ENCODE peak calls at places on chromosome 4, in seven cellular contexts. R is H1, Z is SK-N-SH, N is K562, K is GM12892, Q is GM12878, G is HepG2. H is an unnamed sample.

GRCh38 chr4:99301376-99302164 is 10.8 kb upstream of the ADH1A start:
- DNase-seq in K (no peak), R (no peak), Q (no peak), Z (no peak), N (no peak), G (no peak), H (no peak)

GRCh38 chr4:27638163-27638915 is 777.7 kb downstream of the STIM2 start:
- DNase-seq in G (no peak), R (no peak), Z (no peak), N (no peak), K (no peak), Q (no peak), H (no peak)

GRCh38 chr4:125741825-125742452 is 427.2 kb downstream of the FAT4 start:
- DNase-seq in K (no peak), G (peak), Q (no peak), R (no peak), Z (peak), N (no peak), H (no peak)

GRCh38 chr4:152309418-152309817 is 226.5 kb downstream of the FBXW7 start:
- DNase-seq in K (no peak), Z (peak), R (no peak), Q (no peak), N (no peak), G (no peak), H (no peak)

GRCh38 chr4:22614114-22614513 is 78.6 kb upstream of the GBA3 start:
- DNase-seq in N (no peak), K (no peak), Q (no peak), Z (no peak), G (no peak), R (no peak), H (no peak)

GRCh38 chr4:71389149-71389840 is 50.5 kb downstream of the SLC4A4 start:
- DNase-seq in Z (no peak), Q (no peak), G (no peak), R (no peak), K (no peak), N (no peak), H (no peak)

GRCh38 chr4:173717581-173717980 is 187.6 kb upstream of the HAND2 start:
- DNase-seq in N (no peak), K (no peak), Z (no peak), G (no peak), R (no peak), Q (no peak), H (no peak)

GRCh38 chr4:147078875-147079658 is 133.4 kb upstream of the TTC29 start:
- DNase-seq in Q (no peak), K (no peak), R (no peak), Z (peak), G (no peak), N (no peak), H (no peak)

GRCh38 chr4:6500481-6501135 is 28.2 kb upstream of the PPP2R2C start:
- DNase-seq in G (no peak), R (no peak), Q (no peak), K (no peak), N (no peak), Z (no peak), H (no peak)

GRCh38 chr4:54005475-54005874 is 58.9 kb downstream of the CHIC2 start:
- DNase-seq in N (no peak), G (no peak), Q (no peak), Z (no peak), K (no peak), R (no peak), H (no peak)

GRCh38 chr4:148415500-148415899 is 26.7 kb downstream of the NR3C2 start:
- DNase-seq in N (no peak), Q (no peak), K (no peak), R (no peak), Z (peak), G (no peak), H (no peak)

GRCh38 chr4:65825121-65825520 is 154.8 kb upstream of the EPHA5 start:
- DNase-seq in N (no peak), R (no peak), G (no peak), Z (no peak), Q (no peak), K (no peak), H (no peak)

GRCh38 chr4:79875500-79875899 is 197.5 kb downstream of the ANTXR2 start:
- DNase-seq in Q (no peak), N (no peak), G (no peak), Z (no peak), R (no peak), K (no peak), H (no peak)

GRCh38 chr4:184437988-184438774 is 36.2 kb downstream of the IRF2 start:
- DNase-seq in G (no peak), K (no peak), Q (no peak), R (no peak), N (no peak), Z (no peak), H (no peak)

GRCh38 chr4:81214518-81215218 is 354 bp downstream of the PRKG2 start:
- DNase-seq in K (peak), Z (peak), R (no peak), G (no peak), Q (no peak), N (no peak), H (no peak)

GRCh38 chr4:72975488-72975784 is 94.1 kb downstream of the COX18 start:
- DNase-seq in G (no peak), K (no peak), Z (no peak), R (no peak), Q (no peak), N (no peak), H (no peak)

GRCh38 chr4:183897193-183897592 is 7.9 kb upstream of the STOX2 start:
- DNase-seq in K (no peak), Z (no peak), Q (no peak), R (no peak), G (no peak), N (no peak), H (no peak)

GRCh38 chr4:1767058-1767769 is 25.9 kb upstream of the FGFR3 start:
- DNase-seq in K (no peak), G (no peak), R (no peak), N (peak), Q (no peak), Z (peak), H (no peak)

GRCh38 chr4:40182041-40182440 is 14.8 kb upstream of the RHOH start:
- DNase-seq in G (no peak), Z (no peak), Q (no peak), N (no peak), R (no peak), K (no peak), H (no peak)

GRCh38 chr4:13248621-13249298 is 235.4 kb downstream of the RAB28 start:
- DNase-seq in Z (peak), R (no peak), Q (no peak), G (peak), N (peak), K (no peak), H (no peak)

GRCh38 chr4:33063238-33063637 is 2343.1 kb downstream of the PCDH7 start:
- DNase-seq in G (no peak), Q (no peak), N (no peak), K (no peak), Z (no peak), R (no peak), H (no peak)

GRCh38 chr4:125313497-125313896 is 1.3 kb upstream of the FAT4 start:
- DNase-seq in N (peak), G (peak), Q (no peak), Z (peak), R (no peak), K (no peak), H (no peak)

GRCh38 chr4:31557444-31557843 is 837.3 kb downstream of the PCDH7 start:
- DNase-seq in Q (no peak), R (no peak), Z (no peak), G (no peak), N (peak), K (no peak), H (no peak)

GRCh38 chr4:77833158-77833724 is 14.1 kb upstream of the CNOT6L start:
- DNase-seq in Q (no peak), R (no peak), K (no peak), N (no peak), Z (peak), G (no peak), H (no peak)

GRCh38 chr4:74174421-74174820 is 16.5 kb downstream of the MTHFD2L start:
- DNase-seq in N (peak), Z (no peak), G (no peak), K (no peak), R (no peak), Q (no peak), H (no peak)

GRCh38 chr4:7968262-7968896 is 28.7 kb upstream of the AFAP1 start:
- DNase-seq in Z (no peak), K (no peak), G (no peak), Q (no peak), R (no peak), N (no peak), H (no peak)

GRCh38 chr4:102390438-102390837 is 45.2 kb upstream of the SLC39A8 start:
- DNase-seq in N (no peak), K (no peak), G (no peak), R (no peak), Q (peak), Z (no peak), H (no peak)

GRCh38 chr4:140335076-140335475 is 38.4 kb upstream of the SCOC start:
- DNase-seq in N (no peak), R (no peak), K (no peak), Z (no peak), Q (no peak), G (no peak), H (no peak)

GRCh38 chr4:108029321-108029720 is 39.6 kb downstream of the HADH start:
- DNase-seq in G (no peak), Q (no peak), Z (no peak), N (no peak), R (no peak), K (no peak), H (no peak)

GRCh38 chr4:43564601-43565000 is 672.1 kb downstream of the GRXCR1 start:
- DNase-seq in Z (no peak), N (no peak), Q (no peak), R (no peak), K (no peak), G (no peak), H (no peak)

GRCh38 chr4:154985673-154986072 is 204.6 kb downstream of the RBM46 start:
- DNase-seq in N (no peak), Z (no peak), K (no peak), G (no peak), R (no peak), Q (no peak), H (no peak)

GRCh38 chr4:53005149-53005546 is 143.0 kb downstream of the RASL11B start:
- DNase-seq in G (peak), Q (no peak), N (no peak), R (no peak), Z (no peak), K (no peak), H (no peak)

GRCh38 chr4:109801895-109802319 is at the start of gene CFI:
- DNase-seq in K (no peak), Z (no peak), N (peak), R (no peak), G (peak), Q (no peak), H (no peak)

GRCh38 chr4:144903953-144904711 is 193.9 kb downstream of the ANAPC10 start:
- DNase-seq in R (no peak), N (no peak), Q (no peak), G (no peak), Z (no peak), K (no peak), H (no peak)

GRCh38 chr4:144645102-144645469 is 870 bp upstream of the HHIP start:
- DNase-seq in G (no peak), N (no peak), Q (no peak), K (no peak), Z (peak), R (no peak), H (no peak)

GRCh38 chr4:113103556-113103955 is 54.1 kb downstream of the ANK2 start:
- DNase-seq in G (no peak), Q (no peak), Z (no peak), N (no peak), R (no peak), K (no peak), H (no peak)

GRCh38 chr4:41539711-41540110 is 1.8 kb downstream of the LIMCH1 start:
- DNase-seq in R (no peak), Z (no peak), Q (no peak), K (no peak), G (no peak), N (no peak), H (no peak)

GRCh38 chr4:41538887-41539498 is 1.0 kb downstream of the LIMCH1 start:
- DNase-seq in R (no peak), Z (no peak), K (no peak), Q (no peak), N (no peak), G (no peak), H (no peak)

GRCh38 chr4:41537267-41537890 is 578 bp upstream of the LIMCH1 start:
- DNase-seq in N (no peak), G (no peak), K (no peak), Z (no peak), Q (no peak), R (no peak), H (no peak)

GRCh38 chr4:41535911-41536361 is 2.0 kb upstream of the LIMCH1 start:
- DNase-seq in Q (no peak), R (no peak), G (no peak), K (no peak), N (no peak), Z (no peak), H (no peak)

GRCh38 chr4:41538017-41538733 is at the start of gene LIMCH1:
- DNase-seq in K (no peak), G (no peak), Z (no peak), R (peak), N (no peak), Q (no peak), H (no peak)
- TF ChIP-seq POLR2AphosphoS5 in K (no peak), G (no peak), Z (no peak), R (no peak), N (no peak), Q (no peak), H (no peak)

GRCh38 chr4:47686294-47686872 is 151.5 kb downstream of the CORIN start:
- DNase-seq in R (peak), Q (peak), Z (peak), N (peak), K (no peak), G (peak), H (peak)
- TF ChIP-seq TAF1 in R (no peak), Q (no peak), Z (no peak), N (no peak), K (no peak), G (no peak), H (no peak)

GRCh38 chr4:16123356-16124084 is 39.7 kb upstream of the PROM1 start:
- DNase-seq in G (no peak), Q (no peak), Z (no peak), K (no peak), N (no peak), R (no peak), H (no peak)

GRCh38 chr4:16120720-16121119 is 36.9 kb upstream of the PROM1 start:
- DNase-seq in R (no peak), N (no peak), G (no peak), Q (no peak), K (no peak), Z (no peak), H (no peak)

GRCh38 chr4:16122225-16122624 is 38.4 kb upstream of the PROM1 start:
- DNase-seq in R (no peak), N (no peak), Q (no peak), K (no peak), Z (no peak), G (no peak), H (no peak)

GRCh38 chr4:16124232-16124631 is 40.4 kb upstream of the PROM1 start:
- DNase-seq in N (no peak), G (no peak), R (no peak), Q (no peak), K (no peak), Z (no peak), H (no peak)

GRCh38 chr4:16122784-16123183 is 39.0 kb upstream of the PROM1 start:
- DNase-seq in R (no peak), Z (no peak), G (no peak), Q (no peak), N (no peak), K (no peak), H (no peak)
- TF ChIP-seq POLR2AphosphoS5 in R (no peak), Z (no peak), G (no peak), Q (no peak), N (no peak), K (no peak), H (no peak)

DNA sequence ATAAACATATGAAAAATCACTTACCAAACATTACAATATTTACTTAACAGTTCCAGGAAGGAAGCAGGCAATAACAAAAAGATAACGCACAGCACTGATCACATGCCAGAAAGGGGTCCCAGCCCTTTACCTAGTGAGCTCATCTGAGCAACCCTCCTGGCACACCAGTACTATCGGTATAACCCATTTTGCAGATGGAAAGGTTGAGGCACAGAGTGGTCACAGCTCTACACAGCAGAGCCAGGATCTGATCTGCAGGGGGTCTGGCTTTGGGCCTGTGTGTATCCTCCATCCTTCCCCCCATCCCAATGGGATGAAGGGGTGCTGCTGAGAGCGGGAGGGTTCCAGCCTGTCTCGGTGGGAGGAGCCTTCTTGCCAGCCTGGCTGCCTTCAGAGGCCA is 5.0 kb downstream of the NSG1 start:
- DNase-seq in K (no peak), Q (no peak), N (no peak), Z (no peak), G (no peak), R (no peak), H (no peak)
- TF ChIP-seq TAF1 in K (no peak), Q (no peak), N (no peak), Z (no peak), G (no peak), R (no peak), H (no peak)